ENCODE peak calls at places on chromosomes 7 and 10, in ten cellular contexts. S, B, W, N, O, L, R, J, E and Y are unnamed samples.

GRCh38 chr10:120979435-120980315 is 128.5 kb downstream of the WDR11 start:
- DNase-seq in S (no peak), B (no peak), W (peak), N (peak), O (no peak), L (no peak), R (peak), J (no peak), E (no peak), Y (peak)

GRCh38 chr7:29381206-29382094 is 182.2 kb upstream of the PRR15 start:
- DNase-seq in S (no peak), B (no peak), W (peak), N (no peak), O (no peak), L (no peak), R (no peak), J (no peak), E (no peak), Y (no peak)

GRCh38 chr7:68562323-68562899 is 1035.9 kb upstream of the AUTS2 start:
- DNase-seq in S (no peak), B (no peak), W (no peak), N (peak), O (no peak), L (no peak), R (no peak), J (no peak), E (no peak), Y (no peak)

GRCh38 chr7:44269943-44270493 is 55.4 kb downstream of the CAMK2B start:
- DNase-seq in S (no peak), B (no peak), W (no peak), N (no peak), O (no peak), L (no peak), R (no peak), J (no peak), E (no peak), Y (no peak)

GRCh38 chr10:71217266-71218045 is 5.1 kb downstream of the UNC5B start:
- DNase-seq in S (no peak), B (no peak), W (peak), N (peak), O (no peak), L (peak), R (peak), J (no peak), E (no peak), Y (peak)

GRCh38 chr7:149669121-149669818 is 104.1 kb downstream of the ZNF467 start:
- DNase-seq in S (no peak), B (no peak), W (no peak), N (peak), O (peak), L (peak), R (no peak), J (no peak), E (no peak), Y (no peak)

GRCh38 chr10:86667421-86668181 is 710 bp upstream of the LDB3 start:
- DNase-seq in S (no peak), B (no peak), W (peak), N (no peak), O (no peak), L (no peak), R (no peak), J (no peak), E (no peak), Y (no peak)

GRCh38 chr7:122520961-122521555 is 177.9 kb downstream of the RNF133 start:
- DNase-seq in S (no peak), B (no peak), W (peak), N (peak), O (no peak), L (no peak), R (no peak), J (no peak), E (no peak), Y (no peak)

GRCh38 chr7:139660317-139661042 is 117.3 kb downstream of the HIPK2 start:
- DNase-seq in S (no peak), B (no peak), W (peak), N (peak), O (peak), L (no peak), R (no peak), J (no peak), E (no peak), Y (no peak)

GRCh38 chr7:5595545-5596045 is 172.0 kb upstream of the TNRC18 start:
- DNase-seq in S (no peak), B (no peak), W (peak), N (peak), O (peak), L (peak), R (peak), J (no peak), E (no peak), Y (peak)